ENCODE peak calls at places on chromosomes 3 and 15, in eight cellular contexts. One of them, this sample, is unnamed.

GRCh38 chr3:147616998-147617619 is 207.9 kb downstream of the ZIC1 start:
- DNase-seq in B cell: no peak
- DNase-seq in BJ: no peak
- DNase-seq in Calu3: no peak
- DNase-seq in GM13977: no peak
- DNase-seq in lung: no peak
- DNase-seq in right lobe of liver: no peak
- DNase-seq in activated B cell treated with CpG ODN at 0.5 μM for 24 hours: no peak
- DNase-seq in this sample: no peak

GRCh38 chr15:50909044-50909342 is 510 bp downstream of the AP4E1 start:
- DNase-seq in GM13977: no peak
- DNase-seq in BJ: no peak
- DNase-seq in right lobe of liver: no peak
- DNase-seq in lung: no peak
- DNase-seq in activated B cell treated with CpG ODN at 0.5 μM for 24 hours: no peak
- DNase-seq in B cell: no peak
- DNase-seq in Calu3: no peak
- DNase-seq in this sample: no peak

GRCh38 chr3:59545369-59545768 is 495.5 kb upstream of the CFAP20DC start:
- DNase-seq in GM13977: no peak
- DNase-seq in lung: no peak
- DNase-seq in B cell: no peak
- DNase-seq in activated B cell treated with CpG ODN at 0.5 μM for 24 hours: no peak
- DNase-seq in Calu3: no peak
- DNase-seq in BJ: no peak
- DNase-seq in right lobe of liver: no peak
- DNase-seq in this sample: no peak

GRCh38 chr15:68389936-68390790 is 41.8 kb downstream of the ITGA11 start:
- DNase-seq in lung: no peak
- DNase-seq in GM13977: peak; percentile 38
- DNase-seq in B cell: no peak
- DNase-seq in activated B cell treated with CpG ODN at 0.5 μM for 24 hours: peak; percentile 4
- DNase-seq in right lobe of liver: peak; percentile 28
- DNase-seq in BJ: no peak
- DNase-seq in Calu3: no peak
- DNase-seq in this sample: no peak

GRCh38 chr3:122271246-122271898 is 53.7 kb upstream of the CSTA start:
- DNase-seq in activated B cell treated with CpG ODN at 0.5 μM for 24 hours: no peak
- DNase-seq in B cell: no peak
- DNase-seq in GM13977: no peak
- DNase-seq in Calu3: no peak
- DNase-seq in lung: no peak
- DNase-seq in BJ: no peak
- DNase-seq in right lobe of liver: no peak
- DNase-seq in this sample: no peak

GRCh38 chr3:17478673-17479072 is 263.8 kb downstream of the TBC1D5 start:
- DNase-seq in Calu3: no peak
- DNase-seq in activated B cell treated with CpG ODN at 0.5 μM for 24 hours: no peak
- DNase-seq in GM13977: no peak
- DNase-seq in lung: no peak
- DNase-seq in BJ: no peak
- DNase-seq in B cell: no peak
- DNase-seq in right lobe of liver: no peak
- DNase-seq in this sample: no peak

GRCh38 chr3:57963811-57964346 is 44.3 kb upstream of the FLNB start:
- DNase-seq in B cell: no peak
- DNase-seq in Calu3: no peak
- DNase-seq in lung: no peak
- DNase-seq in BJ: no peak
- DNase-seq in activated B cell treated with CpG ODN at 0.5 μM for 24 hours: no peak
- DNase-seq in GM13977: no peak
- DNase-seq in right lobe of liver: no peak
- DNase-seq in this sample: no peak

GRCh38 chr15:32683906-32684584 is 33.8 kb upstream of the GREM1 start:
- DNase-seq in BJ: peak; percentile 87
- DNase-seq in right lobe of liver: no peak
- DNase-seq in GM13977: no peak
- DNase-seq in Calu3: no peak
- DNase-seq in B cell: no peak
- DNase-seq in activated B cell treated with CpG ODN at 0.5 μM for 24 hours: no peak
- DNase-seq in lung: no peak
- DNase-seq in this sample: no peak

GRCh38 chr3:144182501-144182900 is 210.9 kb downstream of the DIPK2A start:
- DNase-seq in lung: no peak
- DNase-seq in Calu3: no peak
- DNase-seq in B cell: no peak
- DNase-seq in BJ: no peak
- DNase-seq in GM13977: no peak
- DNase-seq in right lobe of liver: no peak
- DNase-seq in activated B cell treated with CpG ODN at 0.5 μM for 24 hours: no peak
- DNase-seq in this sample: no peak

GRCh38 chr15:50883903-50884302 is 24.6 kb upstream of the AP4E1 start:
- DNase-seq in right lobe of liver: no peak
- DNase-seq in lung: no peak
- DNase-seq in B cell: no peak
- DNase-seq in activated B cell treated with CpG ODN at 0.5 μM for 24 hours: no peak
- DNase-seq in BJ: no peak
- DNase-seq in Calu3: no peak
- DNase-seq in GM13977: no peak
- DNase-seq in this sample: no peak

GRCh38 chr3:193774916-193775285 is 181.9 kb downstream of the OPA1 start:
- DNase-seq in BJ: no peak
- DNase-seq in Calu3: no peak
- DNase-seq in lung: no peak
- DNase-seq in right lobe of liver: no peak
- DNase-seq in activated B cell treated with CpG ODN at 0.5 μM for 24 hours: no peak
- DNase-seq in GM13977: no peak
- DNase-seq in B cell: no peak
- DNase-seq in this sample: no peak

GRCh38 chr3:193773266-193774183 is 180.5 kb downstream of the OPA1 start:
- DNase-seq in activated B cell treated with CpG ODN at 0.5 μM for 24 hours: no peak
- DNase-seq in B cell: no peak
- DNase-seq in lung: no peak
- DNase-seq in GM13977: no peak
- DNase-seq in right lobe of liver: no peak
- DNase-seq in BJ: no peak
- DNase-seq in Calu3: no peak
- DNase-seq in this sample: no peak

GRCh38 chr3:193772389-193772788 is 179.4 kb downstream of the OPA1 start:
- DNase-seq in lung: no peak
- DNase-seq in activated B cell treated with CpG ODN at 0.5 μM for 24 hours: no peak
- DNase-seq in right lobe of liver: no peak
- DNase-seq in B cell: no peak
- DNase-seq in Calu3: no peak
- DNase-seq in GM13977: no peak
- DNase-seq in BJ: no peak
- DNase-seq in this sample: no peak

GRCh38 chr3:193775421-193776077 is 182.5 kb downstream of the OPA1 start:
- DNase-seq in activated B cell treated with CpG ODN at 0.5 μM for 24 hours: no peak
- DNase-seq in GM13977: no peak
- DNase-seq in BJ: no peak
- DNase-seq in B cell: no peak
- DNase-seq in Calu3: no peak
- DNase-seq in lung: no peak
- DNase-seq in right lobe of liver: no peak
- DNase-seq in this sample: no peak

GRCh38 chr3:193774272-193774915 is 181.4 kb downstream of the OPA1 start:
- DNase-seq in lung: no peak
- DNase-seq in B cell: no peak
- DNase-seq in activated B cell treated with CpG ODN at 0.5 μM for 24 hours: no peak
- DNase-seq in GM13977: no peak
- DNase-seq in Calu3: no peak
- DNase-seq in BJ: no peak
- DNase-seq in right lobe of liver: no peak
- DNase-seq in this sample: no peak
- TF ChIP-seq CTCF in lung: no peak
- TF ChIP-seq CTCF in B cell: no peak
- TF ChIP-seq CTCF in activated B cell treated with CpG ODN at 0.5 μM for 24 hours: no peak
- TF ChIP-seq CTCF in GM13977: no peak
- TF ChIP-seq CTCF in Calu3: no peak
- TF ChIP-seq CTCF in BJ: no peak
- TF ChIP-seq CTCF in right lobe of liver: no peak
- TF ChIP-seq CTCF in this sample: no peak

DNA sequence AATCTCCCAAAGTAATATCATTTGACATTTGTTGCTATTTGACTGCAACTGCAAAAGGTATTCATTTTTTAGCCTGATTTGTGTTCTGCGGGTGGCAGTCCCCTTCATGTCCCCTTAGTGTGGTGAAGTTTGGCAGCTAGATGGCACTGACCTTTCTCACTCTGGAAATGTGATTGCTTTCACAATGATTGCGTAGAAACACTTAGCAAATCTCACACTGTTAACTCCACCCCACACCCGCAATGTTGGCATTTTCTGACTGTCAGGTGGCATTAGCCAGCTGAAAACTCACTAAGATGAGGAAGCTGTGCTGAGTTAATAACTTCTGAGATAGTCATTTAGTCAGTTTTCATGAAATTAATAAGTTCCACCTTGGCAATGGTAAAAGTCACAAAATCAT is 76.9 kb downstream of the TRIM69 start:
- DNase-seq in right lobe of liver: peak; percentile 85
- DNase-seq in activated B cell treated with CpG ODN at 0.5 μM for 24 hours: no peak
- DNase-seq in lung: no peak
- DNase-seq in BJ: no peak
- DNase-seq in Calu3: no peak
- DNase-seq in GM13977: no peak
- DNase-seq in B cell: no peak
- DNase-seq in this sample: no peak
- TF ChIP-seq CTCF in right lobe of liver: peak; percentile 39
- TF ChIP-seq CTCF in activated B cell treated with CpG ODN at 0.5 μM for 24 hours: no peak
- TF ChIP-seq CTCF in lung: no peak
- TF ChIP-seq CTCF in BJ: no peak
- TF ChIP-seq CTCF in Calu3: no peak
- TF ChIP-seq CTCF in GM13977: no peak
- TF ChIP-seq CTCF in B cell: no peak
- TF ChIP-seq CTCF in this sample: no peak

DNA sequence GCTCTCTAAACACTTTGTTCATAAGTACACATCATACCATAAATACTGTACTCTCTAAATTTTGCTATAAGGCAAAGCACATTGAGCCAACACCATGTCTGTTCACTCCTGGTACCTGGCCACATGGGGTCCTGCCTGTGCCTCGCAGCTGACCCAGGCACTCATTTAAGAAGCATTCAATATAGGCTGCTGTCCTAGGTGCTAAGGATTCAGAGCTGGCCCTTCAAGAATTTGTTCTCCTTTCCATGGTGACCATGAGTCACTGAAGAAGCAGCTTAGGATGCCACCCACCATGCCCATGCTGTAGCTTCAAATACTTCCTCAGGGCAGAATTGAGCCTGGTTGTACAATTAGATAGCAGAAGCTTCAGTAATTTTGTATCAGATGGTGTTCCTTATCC is 119.2 kb upstream of the ZBED2 start:
- DNase-seq in B cell: no peak
- DNase-seq in activated B cell treated with CpG ODN at 0.5 μM for 24 hours: no peak
- DNase-seq in BJ: no peak
- DNase-seq in Calu3: no peak
- DNase-seq in lung: no peak
- DNase-seq in GM13977: no peak
- DNase-seq in right lobe of liver: no peak
- DNase-seq in this sample: no peak
- TF ChIP-seq CTCF in B cell: no peak
- TF ChIP-seq CTCF in activated B cell treated with CpG ODN at 0.5 μM for 24 hours: no peak
- TF ChIP-seq CTCF in BJ: peak; percentile 11
- TF ChIP-seq CTCF in Calu3: no peak
- TF ChIP-seq CTCF in lung: no peak
- TF ChIP-seq CTCF in GM13977: no peak
- TF ChIP-seq CTCF in right lobe of liver: no peak
- TF ChIP-seq CTCF in this sample: no peak

GRCh38 chr15:29880341-29880740 is 58.1 kb upstream of the TJP1 start:
- DNase-seq in GM13977: no peak
- DNase-seq in lung: no peak
- DNase-seq in BJ: no peak
- DNase-seq in Calu3: no peak
- DNase-seq in right lobe of liver: no peak
- DNase-seq in activated B cell treated with CpG ODN at 0.5 μM for 24 hours: no peak
- DNase-seq in B cell: no peak
- DNase-seq in this sample: no peak
- TF ChIP-seq CTCF in GM13977: no peak
- TF ChIP-seq CTCF in lung: no peak
- TF ChIP-seq CTCF in BJ: no peak
- TF ChIP-seq CTCF in Calu3: no peak
- TF ChIP-seq CTCF in right lobe of liver: no peak
- TF ChIP-seq CTCF in activated B cell treated with CpG ODN at 0.5 μM for 24 hours: no peak
- TF ChIP-seq CTCF in B cell: no peak
- TF ChIP-seq CTCF in this sample: no peak

DNA sequence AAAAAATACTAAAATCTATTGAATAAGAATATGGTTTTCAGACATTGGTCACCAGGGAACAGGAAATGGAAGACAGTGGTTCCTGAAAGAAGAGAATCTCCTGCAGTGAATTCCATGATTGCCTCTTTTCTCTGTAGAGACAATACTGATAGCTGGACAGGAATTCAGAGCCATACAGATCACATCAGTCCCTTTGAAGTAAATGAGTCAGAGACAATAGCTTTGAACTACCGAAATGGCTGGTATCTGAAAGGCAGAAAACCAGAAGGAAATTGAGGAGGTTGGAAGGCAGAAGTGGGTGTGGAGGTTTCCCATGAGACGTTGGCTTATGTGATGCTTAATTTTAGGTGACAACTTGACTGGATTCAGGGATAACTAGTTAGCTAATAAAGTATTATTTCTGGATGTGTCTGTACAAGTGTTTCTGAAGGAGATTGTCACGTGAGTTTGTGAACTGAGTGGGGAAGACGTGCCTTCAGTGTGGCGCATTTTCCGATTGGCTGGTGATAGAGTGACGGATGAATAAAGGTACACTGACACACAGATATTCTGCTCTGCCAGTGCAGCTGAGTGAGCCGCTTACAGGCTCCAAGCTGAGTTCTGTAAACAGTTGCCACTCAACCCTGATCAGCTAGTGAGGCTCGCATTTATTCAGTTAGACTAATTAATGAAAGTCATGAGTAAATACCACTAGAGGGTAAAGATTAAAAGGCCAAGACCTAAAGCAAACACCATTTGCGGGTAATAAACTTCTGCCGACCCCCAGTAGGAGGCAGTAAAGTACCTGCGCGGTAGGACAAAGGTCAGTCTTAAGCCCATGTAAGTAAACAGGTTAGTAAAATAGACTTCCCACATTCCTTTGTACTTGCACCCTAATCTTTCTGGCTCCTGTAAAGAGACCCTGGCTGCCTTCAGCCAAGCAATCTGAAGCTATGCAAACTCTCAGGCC is 1298.6 kb downstream of the SI start:
- DNase-seq in B cell: no peak
- DNase-seq in Calu3: no peak
- DNase-seq in BJ: no peak
- DNase-seq in activated B cell treated with CpG ODN at 0.5 μM for 24 hours: no peak
- DNase-seq in right lobe of liver: no peak
- DNase-seq in lung: no peak
- DNase-seq in GM13977: no peak
- DNase-seq in this sample: no peak
- TF ChIP-seq CTCF in B cell: no peak
- TF ChIP-seq CTCF in Calu3: peak; percentile 36
- TF ChIP-seq CTCF in BJ: no peak
- TF ChIP-seq CTCF in activated B cell treated with CpG ODN at 0.5 μM for 24 hours: no peak
- TF ChIP-seq CTCF in right lobe of liver: no peak
- TF ChIP-seq CTCF in lung: no peak
- TF ChIP-seq CTCF in GM13977: peak; percentile 29
- TF ChIP-seq CTCF in this sample: no peak

GRCh38 chr15:40031300-40031699 is 7.7 kb downstream of the SRP14 start:
- DNase-seq in GM13977: no peak
- DNase-seq in BJ: no peak
- DNase-seq in right lobe of liver: no peak
- DNase-seq in lung: no peak
- DNase-seq in B cell: no peak
- DNase-seq in Calu3: no peak
- DNase-seq in activated B cell treated with CpG ODN at 0.5 μM for 24 hours: no peak
- DNase-seq in this sample: no peak
- TF ChIP-seq CTCF in GM13977: no peak
- TF ChIP-seq CTCF in BJ: no peak
- TF ChIP-seq CTCF in right lobe of liver: no peak
- TF ChIP-seq CTCF in lung: no peak
- TF ChIP-seq CTCF in B cell: no peak
- TF ChIP-seq CTCF in Calu3: no peak
- TF ChIP-seq CTCF in activated B cell treated with CpG ODN at 0.5 μM for 24 hours: no peak
- TF ChIP-seq CTCF in this sample: no peak

This sample was measured in mesothelial cell of epicardium.